ENCODE peak calls at places on chromosome 17, in six cellular contexts. G is HCT116, U is GM23248, Q is neural progenitor cell, L is MM.1S, T is SK-N-SH. P is an unnamed sample.

GRCh38 chr17:59812139-59812538 is 80.6 kb downstream of the TUBD1 start:
- DNase-seq in U (no peak), L (no peak), Q (no peak), T (no peak), G (no peak), P (no peak)

GRCh38 chr17:48456584-48456983 is 26.6 kb upstream of the SKAP1 start:
- DNase-seq in L (peak), G (peak), T (no peak), Q (peak), U (no peak), P (peak)

GRCh38 chr17:62064029-62064790 is 868 bp downstream of the MED13 start:
- DNase-seq in T (no peak), Q (no peak), G (no peak), U (peak), L (peak), P (peak)

GRCh38 chr17:49739662-49740271 is 24.2 kb downstream of the FAM117A start:
- DNase-seq in U (no peak), L (peak), T (peak), Q (no peak), G (no peak), P (no peak)

GRCh38 chr17:59498421-59499307 is 66.7 kb upstream of the DHX40 start:
- DNase-seq in T (peak), L (no peak), Q (no peak), U (no peak), G (no peak), P (no peak)

GRCh38 chr17:29778936-29779811 is 150.9 kb downstream of the SSH2 start:
- DNase-seq in U (peak), L (peak), Q (peak), G (peak), T (peak), P (peak)

GRCh38 chr17:82370471-82371332 is 863 bp upstream of the UTS2R start:
- DNase-seq in L (peak), Q (no peak), G (no peak), U (peak), T (peak), P (peak)

GRCh38 chr17:66988069-66988798 is 23.7 kb downstream of the CACNG4 start:
- DNase-seq in T (peak), L (no peak), Q (peak), U (no peak), G (no peak), P (no peak)

GRCh38 chr17:40328386-40328766 is 19.4 kb downstream of the RARA start:
- DNase-seq in U (no peak), T (no peak), Q (no peak), G (no peak), L (no peak), P (no peak)

GRCh38 chr17:48023408-48024148 is 14.0 kb downstream of the COPZ2 start:
- DNase-seq in U (peak), Q (peak), G (peak), L (peak), T (peak), P (peak)

GRCh38 chr17:68325961-68326360 is 34.7 kb downstream of the ARSG start:
- DNase-seq in G (no peak), U (no peak), T (no peak), L (no peak), Q (no peak), P (no peak)

GRCh38 chr17:82948957-82949356 is 109.1 kb upstream of the ZNF750 start:
- DNase-seq in U (no peak), L (no peak), Q (no peak), T (no peak), G (no peak), P (no peak)

GRCh38 chr17:66426397-66427033 is 124.1 kb downstream of the PRKCA start:
- DNase-seq in T (no peak), Q (no peak), G (peak), L (peak), U (peak), P (peak)

GRCh38 chr17:36972186-36972686 is 23.5 kb downstream of the AATF start:
- DNase-seq in Q (no peak), G (no peak), L (no peak), T (no peak), U (no peak), P (no peak)

GRCh38 chr17:80822021-80822699 is 169.5 kb upstream of the CHMP6 start:
- DNase-seq in U (no peak), T (no peak), L (no peak), Q (no peak), G (no peak), P (no peak)

GRCh38 chr17:17109896-17110295 is 67.6 kb downstream of the MPRIP start:
- DNase-seq in G (no peak), Q (no peak), T (no peak), L (no peak), U (no peak), P (no peak)

GRCh38 chr17:79924639-79924976 is 85.4 kb upstream of the CBX4 start:
- DNase-seq in G (no peak), U (no peak), L (no peak), T (no peak), Q (no peak), P (no peak)

GRCh38 chr17:7956208-7956965 is 24.4 kb downstream of the CNTROB start:
- DNase-seq in Q (no peak), L (no peak), U (no peak), T (peak), G (no peak), P (no peak)

GRCh38 chr17:43211480-43212402 is at the start of gene TMEM106A:
- DNase-seq in Q (peak), L (peak), T (no peak), U (peak), G (peak), P (no peak)

GRCh38 chr17:7845359-7846062 is 9.4 kb upstream of the TMEM88 start:
- DNase-seq in L (no peak), U (no peak), T (no peak), Q (no peak), G (no peak), P (no peak)

GRCh38 chr17:77349976-77350830 is 209.4 kb downstream of the SEC14L1 start:
- DNase-seq in Q (no peak), L (no peak), U (peak), T (no peak), G (no peak), P (no peak)

GRCh38 chr17:78611636-78612035 is 34.4 kb upstream of the DNAH17 start:
- DNase-seq in U (no peak), G (no peak), Q (no peak), L (no peak), T (peak), P (no peak)

GRCh38 chr17:16817201-16817600 is 127.2 kb downstream of the CCDC144A start:
- DNase-seq in T (no peak), Q (no peak), G (no peak), U (no peak), L (no peak), P (no peak)

GRCh38 chr17:35088911-35089845 is 25.7 kb upstream of the RFFL start:
- DNase-seq in G (peak), U (peak), T (peak), Q (peak), L (peak), P (peak)

GRCh38 chr17:17313350-17313991 is 10.3 kb downstream of the NT5M start:
- DNase-seq in G (peak), T (peak), U (peak), L (peak), Q (peak), P (peak)

GRCh38 chr17:39813631-39814030 is 50.5 kb downstream of the IKZF3 start:
- DNase-seq in Q (no peak), T (no peak), U (no peak), G (no peak), L (no peak), P (no peak)

GRCh38 chr17:37358098-37358829 is 17.5 kb upstream of the C17orf78 start:
- DNase-seq in G (no peak), L (peak), T (peak), Q (peak), U (peak), P (peak)

GRCh38 chr17:17343896-17344506 is 40.8 kb downstream of the NT5M start:
- DNase-seq in G (no peak), T (no peak), U (no peak), Q (no peak), L (no peak), P (no peak)

GRCh38 chr17:8611671-8612298 is 18.7 kb downstream of the MYH10 start:
- DNase-seq in U (peak), L (peak), G (no peak), Q (no peak), T (no peak), P (no peak)

GRCh38 chr17:79834575-79835469 is 4.4 kb downstream of the CBX4 start:
- DNase-seq in U (no peak), Q (peak), T (peak), L (no peak), G (no peak), P (peak)

DNA sequence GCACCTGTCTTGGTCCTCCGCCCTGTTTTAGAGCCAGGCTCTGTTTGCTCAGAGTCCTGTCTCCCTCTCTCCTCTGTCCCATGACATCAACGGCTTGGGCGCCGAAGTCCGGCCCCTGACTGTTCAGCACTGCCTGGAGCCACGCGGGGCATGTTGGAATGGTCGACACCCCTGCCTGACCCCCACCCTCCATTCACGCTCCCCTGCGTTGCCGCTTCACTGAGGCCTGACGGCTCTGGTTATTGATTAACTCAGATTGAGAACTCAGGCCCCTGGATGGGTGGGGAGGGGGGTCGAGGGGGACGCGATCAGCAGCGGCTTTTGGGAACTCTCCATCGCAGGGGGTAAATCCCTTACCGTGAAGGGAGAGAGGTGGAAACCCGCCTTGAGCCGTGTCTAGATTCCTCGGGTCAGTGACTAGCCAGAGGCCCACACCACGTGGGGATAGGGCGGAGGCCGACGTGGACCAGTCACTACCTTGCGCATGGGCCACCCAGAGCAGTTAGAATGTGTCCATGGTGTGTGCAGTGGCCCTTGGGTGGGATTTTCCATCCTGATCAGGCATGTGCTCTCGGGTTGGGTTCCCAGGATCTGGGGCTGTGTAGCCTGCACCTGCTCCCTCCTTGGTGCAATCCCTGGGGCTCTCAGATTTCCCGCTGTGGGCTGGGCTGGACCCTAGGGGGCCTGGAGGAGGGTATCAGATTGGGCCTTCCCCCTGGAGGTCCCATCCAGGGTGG is 1.0 kb downstream of the SMTNL2 start:
- DNase-seq in Q (peak), T (no peak), U (no peak), G (no peak), L (no peak), P (no peak)
- TF ChIP-seq EZH2phosphoT487 in Q (no peak), T (no peak), U (no peak), G (no peak), L (no peak), P (no peak)

GRCh38 chr17:2222901-2223616 is 80.5 kb downstream of the SMG6 start:
- DNase-seq in T (no peak), Q (peak), G (no peak), U (peak), L (peak), P (no peak)
- H3K9ac ChIP-seq in T (no peak), Q (no peak), G (no peak), U (peak), L (peak), P (no peak)

DNA sequence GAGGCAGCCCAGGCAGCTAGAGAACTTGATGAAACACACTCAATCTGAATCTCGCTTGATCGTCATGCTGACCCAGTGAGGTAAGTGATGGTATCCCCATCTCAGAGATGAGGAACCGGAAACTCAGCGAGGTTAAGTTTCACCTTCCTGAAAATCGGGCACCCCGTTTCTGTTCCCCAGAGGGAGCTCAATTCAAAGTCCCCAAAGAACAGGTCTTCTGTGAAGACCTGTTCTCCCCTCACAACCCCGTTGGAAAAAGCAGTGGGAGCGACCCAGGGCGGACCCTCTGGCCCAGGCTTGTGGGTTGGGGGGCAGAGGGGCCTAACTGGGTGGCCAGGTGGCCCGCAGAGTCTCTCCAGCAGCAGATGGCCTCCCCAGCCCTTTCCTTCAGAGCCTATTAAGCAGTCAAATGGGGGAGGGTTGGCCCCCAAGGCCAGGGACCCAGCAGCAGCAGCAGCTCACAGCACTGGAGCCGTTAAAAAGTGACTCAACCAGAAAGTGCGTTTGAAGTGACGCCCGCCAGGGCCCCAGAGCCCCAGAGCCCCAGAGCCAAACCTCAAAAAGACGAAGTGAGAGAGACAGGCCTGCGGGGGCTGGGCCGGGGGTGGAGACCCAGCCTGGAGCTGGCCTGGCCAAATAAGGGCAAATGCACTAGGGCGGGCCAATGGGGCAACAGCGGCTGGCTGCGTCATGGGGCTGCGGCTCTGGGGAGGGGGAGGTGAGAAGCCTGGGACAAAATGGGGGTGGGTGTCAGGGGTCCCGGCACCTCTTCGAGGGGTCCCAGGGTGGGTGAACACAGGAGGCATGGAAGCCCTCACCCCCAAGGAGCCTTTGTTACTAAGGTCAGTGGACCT is 9.2 kb upstream of the TSPOAP1 start:
- DNase-seq in Q (peak), G (no peak), L (peak), U (peak), T (no peak), P (no peak)
- H3K4me2 ChIP-seq in Q (peak), G (peak), L (peak), U (peak), T (no peak), P (no peak)

GRCh38 chr17:76137026-76137350 is 4.1 kb downstream of the FOXJ1 start:
- DNase-seq in L (no peak), Q (no peak), G (no peak), T (no peak), U (no peak), P (no peak)
- TF ChIP-seq EZH2phosphoT487 in L (no peak), Q (no peak), G (no peak), T (no peak), U (no peak), P (no peak)

P was measured in PC-3.